ENCODE peak calls at places on chromosomes 2 and 18, in eight cellular contexts. D is ovary, Q is stomach, Y is HCT116, Z is IMR-90, C is sigmoid colon, M is tibial nerve, J is spleen. I is an unnamed sample.

GRCh38 chr2:125745514-125745913 is 910.4 kb upstream of the GYPC start:
- DNase-seq in D (no peak), Q (no peak), Y (no peak), Z (no peak), C (no peak), M (no peak), J (no peak), I (peak; percentile 73)

GRCh38 chr2:176584333-176584732 is 315.1 kb downstream of the MTX2 start:
- DNase-seq in D (no peak), Q (no peak), Y (no peak), Z (peak; percentile 66), C (no peak), M (no peak), J (no peak), I (no peak)

GRCh38 chr18:56747032-56747658 is 96.0 kb downstream of the WDR7 start:
- DNase-seq in D (no peak), Q (no peak), Y (no peak), Z (no peak), C (no peak), M (no peak), J (no peak), I (no peak)

GRCh38 chr2:64620661-64621060 is 33.1 kb downstream of the SERTAD2 start:
- DNase-seq in D (no peak), Q (no peak), Y (no peak), Z (no peak), C (no peak), M (no peak), J (no peak), I (no peak)

GRCh38 chr2:109343460-109343859 is 214.5 kb downstream of the SH3RF3 start:
- DNase-seq in D (no peak), Q (no peak), Y (no peak), Z (no peak), C (no peak), M (no peak), J (no peak), I (no peak)

GRCh38 chr2:128792476-128793054 is 473.9 kb upstream of the HS6ST1 start:
- DNase-seq in D (no peak), Q (no peak), Y (no peak), Z (no peak), C (no peak), M (no peak), J (no peak), I (no peak)

GRCh38 chr2:231929961-231930600 is 3.9 kb upstream of the NPPC start:
- DNase-seq in D (no peak), Q (peak; percentile 24), Y (no peak), Z (peak; percentile 8), C (peak; percentile 89), M (no peak), J (peak; percentile 64), I (peak; percentile 16)

GRCh38 chr2:17752892-17753802 is 463 bp downstream of the SMC6 start:
- DNase-seq in D (no peak), Q (peak; percentile 56), Y (no peak), Z (peak; percentile 34), C (peak; percentile 66), M (no peak), J (no peak), I (peak; percentile 30)

GRCh38 chr2:115763601-115764000 is 1321.2 kb downstream of the DPP10 start:
- DNase-seq in D (no peak), Q (no peak), Y (no peak), Z (no peak), C (no peak), M (no peak), J (no peak), I (no peak)

GRCh38 chr2:24359701-24360049 is 661 bp downstream of the ITSN2 start:
- DNase-seq in D (peak; percentile 61), Q (peak; percentile 52), Y (no peak), Z (no peak), C (peak; percentile 82), M (peak; percentile 36), J (peak; percentile 91), I (peak; percentile 66)

GRCh38 chr2:43344911-43345373 is 118.5 kb upstream of the ZFP36L2 start:
- DNase-seq in D (no peak), Q (no peak), Y (no peak), Z (peak; percentile 25), C (no peak), M (no peak), J (no peak), I (no peak)

GRCh38 chr2:222298311-222299150 is at the start of gene PAX3:
- DNase-seq in D (no peak), Q (no peak), Y (no peak), Z (no peak), C (no peak), M (no peak), J (peak; percentile 76), I (no peak)

GRCh38 chr18:10234912-10235439 is 219.5 kb upstream of the APCDD1 start:
- DNase-seq in D (no peak), Q (no peak), Y (no peak), Z (peak; percentile 85), C (no peak), M (no peak), J (no peak), I (no peak)

GRCh38 chr2:120007851-120008250 is 5.0 kb upstream of the EPB41L5 start:
- DNase-seq in D (no peak), Q (no peak), Y (no peak), Z (no peak), C (no peak), M (no peak), J (no peak), I (no peak)

GRCh38 chr2:109521751-109522374 is 91.9 kb downstream of the SEPTIN10 start:
- DNase-seq in D (no peak), Q (no peak), Y (no peak), Z (no peak), C (peak; percentile 42), M (no peak), J (peak; percentile 31), I (no peak)

GRCh38 chr18:59912007-59912550 is 12.3 kb downstream of the PMAIP1 start:
- DNase-seq in D (no peak), Q (no peak), Y (no peak), Z (no peak), C (no peak), M (no peak), J (no peak), I (no peak)

GRCh38 chr18:23334569-23334968 is 118.5 kb upstream of the RIOK3 start:
- DNase-seq in D (no peak), Q (no peak), Y (no peak), Z (no peak), C (no peak), M (no peak), J (no peak), I (no peak)

DNA sequence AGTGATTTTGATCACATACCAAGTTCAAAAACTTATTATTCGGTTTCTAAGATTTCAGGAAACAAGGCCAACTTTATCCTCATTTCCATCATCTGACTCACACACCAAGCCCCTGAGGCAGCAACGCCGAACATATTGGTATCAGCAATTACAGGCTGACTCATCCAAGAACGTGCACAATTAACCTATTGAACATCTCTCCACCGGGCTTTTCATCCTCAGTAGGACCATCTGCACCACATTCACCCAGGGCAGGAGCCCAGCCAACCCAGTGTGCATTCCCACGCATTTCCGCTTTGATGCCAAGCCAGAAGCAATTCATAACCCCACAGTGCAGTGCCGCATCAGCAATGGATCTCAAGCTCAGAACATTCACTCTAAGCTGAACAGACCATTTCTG is 52.9 kb downstream of the SCG2 start:
- DNase-seq in D (no peak), Q (no peak), Y (peak; percentile 99), Z (peak; percentile 95), C (no peak), M (no peak), J (no peak), I (no peak)
- TF ChIP-seq POLR2A in D (no peak), Q (no peak), Y (no peak), Z (no peak), C (no peak), M (no peak), J (no peak), I (no peak)

GRCh38 chr2:102736174-102736606 is 25.6 kb upstream of the TMEM182 start:
- DNase-seq in D (no peak), Q (peak; percentile 35), Y (no peak), Z (peak; percentile 20), C (no peak), M (no peak), J (no peak), I (peak; percentile 32)

GRCh38 chr2:102735431-102736130 is 26.2 kb upstream of the TMEM182 start:
- DNase-seq in D (no peak), Q (peak; percentile 52), Y (no peak), Z (peak; percentile 15), C (no peak), M (no peak), J (no peak), I (no peak)

GRCh38 chr2:102737435-102737834 is 24.4 kb upstream of the TMEM182 start:
- DNase-seq in D (no peak), Q (no peak), Y (no peak), Z (no peak), C (no peak), M (no peak), J (no peak), I (no peak)

DNA sequence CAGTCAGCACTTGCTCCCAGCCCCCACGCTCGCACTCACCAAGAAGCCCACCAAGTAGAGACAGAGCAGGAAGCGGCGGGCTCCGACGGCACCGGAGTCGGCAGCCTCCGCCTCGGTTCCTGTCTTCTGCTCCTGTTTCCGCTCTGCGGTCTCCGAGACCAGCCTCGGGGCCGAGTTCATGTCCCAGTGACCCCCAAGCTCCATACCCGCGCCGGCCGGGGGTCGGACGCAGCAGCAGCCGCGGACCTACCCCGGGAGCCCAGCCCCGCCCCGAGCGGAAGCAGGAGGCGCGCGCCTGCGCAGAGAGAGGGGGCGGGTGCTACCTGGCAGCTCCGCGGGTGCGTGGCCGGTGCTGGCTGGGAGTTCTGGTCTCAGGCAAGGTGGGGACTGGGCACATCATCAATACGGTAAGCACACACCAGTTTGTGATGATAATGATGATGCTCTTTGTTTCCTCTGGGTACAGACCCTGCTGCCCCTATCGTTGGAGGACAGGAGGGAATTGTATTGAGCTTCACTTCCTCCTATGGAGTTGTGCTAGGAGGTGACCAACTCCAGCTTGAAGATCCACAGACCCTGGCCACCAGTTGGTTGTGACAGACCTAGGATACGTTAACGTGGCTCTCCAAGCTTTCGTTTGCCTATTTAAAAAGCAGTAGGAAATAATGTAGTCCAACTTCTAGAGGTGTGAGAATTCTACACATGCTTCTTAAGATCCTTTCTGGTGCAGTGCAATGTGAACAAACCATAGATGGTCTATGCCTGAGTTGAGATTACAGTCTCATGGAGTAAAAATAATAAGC is 25.0 kb upstream of the TMEM182 start:
- DNase-seq in D (peak; percentile 84), Q (peak; percentile 91), Y (peak; percentile 47), Z (peak; percentile 39), C (peak; percentile 88), M (peak; percentile 57), J (peak; percentile 97), I (peak; percentile 91)
- TF ChIP-seq POLR2A in D (peak; percentile 28), Q (no peak), Y (peak; percentile 92), Z (no peak), C (peak; percentile 55), M (no peak), J (peak; percentile 85), I (no peak)

GRCh38 chr2:75833386-75833785 is 122.7 kb upstream of the GCFC2 start:
- DNase-seq in D (no peak), Q (no peak), Y (no peak), Z (no peak), C (no peak), M (no peak), J (no peak), I (no peak)

GRCh38 chr2:75828826-75829225 is 118.1 kb upstream of the GCFC2 start:
- DNase-seq in D (no peak), Q (no peak), Y (no peak), Z (no peak), C (no peak), M (no peak), J (no peak), I (no peak)
- TF ChIP-seq POLR2A in D (no peak), Q (no peak), Y (no peak), Z (no peak), C (no peak), M (no peak), J (no peak), I (no peak)

GRCh38 chr2:218029366-218030360 is 26.9 kb upstream of the TNS1 start:
- DNase-seq in D (no peak), Q (peak; percentile 24), Y (no peak), Z (peak; percentile 26), C (peak; percentile 42), M (no peak), J (no peak), I (peak; percentile 3)
- TF ChIP-seq POLR2A in D (no peak), Q (no peak), Y (no peak), Z (no peak), C (no peak), M (no peak), J (no peak), I (no peak)

I was measured in testis.